ENCODE peak calls at places on chromosomes 5 and 9, in ten cellular contexts. G is stimulated activated CD8-positive, alpha-beta memory T cell treated with anti-CD3 and anti-CD28 coated beads, Interleukin-15, amount 100 ng/mL, for 1 hour; W is iris pigment epithelial cell; Q is CD8-positive, alpha-beta memory T cell; H is psoas muscle; O is stimulated activated effector memory CD8-positive, alpha-beta T cell treated with anti-CD3 and anti-CD28 coated beads, Interleukin-12 subunit alpha, Interleukin-12 subunit beta, amount 100 ng/mL, for 72 hours; F is AML-193; U is A549; N is cardiac muscle cell; A is nephron progenitor cell. M is an unnamed sample.

GRCh38 chr9:90007516-90008430 is 403.0 kb downstream of the GADD45G start:
- DNase-seq in G (no peak), W (peak; percentile 62), Q (no peak), H (no peak), O (no peak), F (no peak), U (no peak), N (no peak), A (no peak), M (no peak)

GRCh38 chr5:96997265-96997859 is 61.5 kb downstream of the LNPEP start:
- DNase-seq in G (no peak), W (peak; percentile 72), Q (no peak), H (no peak), O (no peak), F (peak; percentile 67), U (peak; percentile 8), N (peak; percentile 66), A (peak; percentile 8), M (peak; percentile 9)

GRCh38 chr9:38074441-38074943 is 5.5 kb upstream of the SHB start:
- DNase-seq in G (no peak), W (no peak), Q (no peak), H (no peak), O (no peak), F (no peak), U (no peak), N (no peak), A (no peak), M (no peak)

GRCh38 chr5:147504001-147504400 is 5.9 kb downstream of the DPYSL3 start:
- DNase-seq in G (no peak), W (peak; percentile 40), Q (no peak), H (peak; percentile 40), O (no peak), F (no peak), U (no peak), N (no peak), A (no peak), M (no peak)

GRCh38 chr5:113336975-113337374 is 97.8 kb downstream of the TSSK1B start:
- DNase-seq in G (no peak), W (peak; percentile 70), Q (no peak), H (no peak), O (no peak), F (peak; percentile 46), U (peak; percentile 10), N (peak; percentile 67), A (no peak), M (no peak)

GRCh38 chr5:157870837-157871834 is 12.2 kb upstream of the CLINT1 start:
- DNase-seq in G (no peak), W (peak; percentile 62), Q (no peak), H (no peak), O (no peak), F (no peak), U (peak; percentile 76), N (no peak), A (no peak), M (no peak)

GRCh38 chr9:88737876-88738275 is 202.9 kb downstream of the NXNL2 start:
- DNase-seq in G (no peak), W (peak; percentile 81), Q (no peak), H (no peak), O (no peak), F (no peak), U (no peak), N (no peak), A (no peak), M (no peak)

GRCh38 chr9:107644774-107645463 is 155.3 kb upstream of the KLF4 start:
- DNase-seq in G (no peak), W (no peak), Q (no peak), H (peak; percentile 74), O (no peak), F (no peak), U (no peak), N (no peak), A (no peak), M (no peak)

GRCh38 chr5:147482426-147483196 is 27.3 kb downstream of the DPYSL3 start:
- DNase-seq in G (no peak), W (peak; percentile 32), Q (no peak), H (no peak), O (no peak), F (no peak), U (no peak), N (no peak), A (no peak), M (no peak)

GRCh38 chr9:15711531-15712295 is 158.9 kb downstream of the CCDC171 start:
- DNase-seq in G (no peak), W (peak; percentile 76), Q (no peak), H (no peak), O (no peak), F (no peak), U (no peak), N (no peak), A (no peak), M (no peak)

GRCh38 chr5:141913560-141913959 is 10.1 kb upstream of the DELE1 start:
- DNase-seq in G (no peak), W (no peak), Q (no peak), H (no peak), O (no peak), F (no peak), U (no peak), N (no peak), A (no peak), M (no peak)

GRCh38 chr5:74272831-74273545 is 367.5 kb downstream of the ENC1 start:
- DNase-seq in G (no peak), W (no peak), Q (no peak), H (no peak), O (no peak), F (no peak), U (no peak), N (no peak), A (no peak), M (no peak)

GRCh38 chr9:16828335-16829281 is 41.9 kb downstream of the BNC2 start:
- DNase-seq in G (no peak), W (peak; percentile 55), Q (no peak), H (peak; percentile 62), O (no peak), F (no peak), U (no peak), N (peak; percentile 59), A (peak; percentile 77), M (no peak)

GRCh38 chr9:137621131-137621757 is 2.4 kb downstream of the EHMT1 start:
- DNase-seq in G (no peak), W (peak; percentile 30), Q (no peak), H (no peak), O (no peak), F (peak; percentile 15), U (no peak), N (no peak), A (no peak), M (no peak)

GRCh38 chr9:114968710-114969109 is 38.3 kb upstream of the TNFSF8 start:
- DNase-seq in G (no peak), W (peak; percentile 35), Q (no peak), H (no peak), O (no peak), F (peak; percentile 12), U (no peak), N (no peak), A (no peak), M (no peak)

GRCh38 chr5:125823572-125823971 is 599.6 kb upstream of the GRAMD2B start:
- DNase-seq in G (no peak), W (peak; percentile 22), Q (no peak), H (no peak), O (no peak), F (no peak), U (no peak), N (no peak), A (no peak), M (no peak)

GRCh38 chr5:108818613-108819272 is 71.0 kb downstream of the FER start:
- DNase-seq in G (no peak), W (peak; percentile 80), Q (no peak), H (no peak), O (no peak), F (no peak), U (no peak), N (no peak), A (no peak), M (no peak)

GRCh38 chr5:157290156-157290980 is 24.4 kb downstream of the CYFIP2 start:
- DNase-seq in G (no peak), W (peak; percentile 58), Q (no peak), H (no peak), O (no peak), F (no peak), U (peak; percentile 55), N (no peak), A (no peak), M (no peak)

M was measured in activated T-cell treated with anti-CD3 and anti-CD28 coated beads for 4 hours.